ENCODE peak calls at places on chromosomes 12 and 14, in five cellular contexts. M is choroid plexus epithelial cell, G is tibial nerve, A is thyroid gland, Z is transverse colon. W is an unnamed sample.

GRCh38 chr12:94228488-94228907 is 80.1 kb downstream of the PLXNC1 start:
- DNase-seq in M (no peak), G (no peak), A (no peak), Z (no peak), W (no peak)

GRCh38 chr12:29581641-29582040 is 84.2 kb upstream of the OVCH1 start:
- DNase-seq in M (peak), G (no peak), A (no peak), Z (no peak), W (no peak)

GRCh38 chr12:58034311-58034710 is 92.9 kb downstream of the ATP23 start:
- DNase-seq in M (peak), G (no peak), A (no peak), Z (no peak), W (no peak)

GRCh38 chr12:40734283-40734682 is 42.0 kb downstream of the CNTN1 start:
- DNase-seq in M (no peak), G (no peak), A (no peak), Z (no peak), W (no peak)

GRCh38 chr12:93616584-93617101 is 44.2 kb downstream of the SOCS2 start:
- DNase-seq in M (peak), G (no peak), A (no peak), Z (no peak), W (no peak)

GRCh38 chr12:79934309-79935020 is 432 bp downstream of the PPP1R12A start:
- DNase-seq in M (peak), G (peak), A (peak), Z (no peak), W (no peak)

GRCh38 chr14:76784266-76784874 is 23.1 kb downstream of the VASH1 start:
- DNase-seq in M (no peak), G (no peak), A (no peak), Z (no peak), W (no peak)

GRCh38 chr14:71163842-71164500 is 256.7 kb downstream of the PCNX1 start:
- DNase-seq in M (no peak), G (no peak), A (no peak), Z (no peak), W (no peak)

GRCh38 chr14:101947577-101947903 is 16.8 kb upstream of the DYNC1H1 start:
- DNase-seq in M (no peak), G (no peak), A (no peak), Z (no peak), W (no peak)

GRCh38 chr14:32564591-32564990 is 235.5 kb downstream of the AKAP6 start:
- DNase-seq in M (peak), G (peak), A (no peak), Z (no peak), W (no peak)

GRCh38 chr14:103105580-103106168 is 11.1 kb downstream of the EXOC3L4 start:
- DNase-seq in M (no peak), G (no peak), A (no peak), Z (peak), W (no peak)

GRCh38 chr14:23121401-23121800 is 2.3 kb upstream of the CEBPE start:
- DNase-seq in M (peak), G (no peak), A (no peak), Z (peak), W (no peak)

GRCh38 chr14:68140801-68141200 is 321.2 kb downstream of the RAD51B start:
- DNase-seq in M (no peak), G (no peak), A (no peak), Z (no peak), W (no peak)

GRCh38 chr12:57881035-57881973 is 34.8 kb upstream of the CTDSP2 start:
- DNase-seq in M (peak), G (no peak), A (no peak), Z (peak), W (no peak)

GRCh38 chr12:117098361-117099217 is 627 bp downstream of the TESC start:
- DNase-seq in M (no peak), G (no peak), A (peak), Z (peak), W (no peak)

GRCh38 chr12:32198555-32198954 is 91.9 kb downstream of the BICD1 start:
- DNase-seq in M (peak), G (no peak), A (no peak), Z (no peak), W (no peak)

GRCh38 chr12:6536894-6537579 is 2.7 kb downstream of the GAPDH start:
- DNase-seq in M (no peak), G (no peak), A (no peak), Z (no peak), W (no peak)

GRCh38 chr12:67795235-67795634 is 146.7 kb downstream of the DYRK2 start:
- DNase-seq in M (peak), G (no peak), A (no peak), Z (no peak), W (no peak)

GRCh38 chr14:24574206-24574774 is 1.8 kb downstream of the CTSG start:
- DNase-seq in M (no peak), G (no peak), A (no peak), Z (no peak), W (no peak)

GRCh38 chr14:73776194-73776537 is 62.0 kb upstream of the PNMA1 start:
- DNase-seq in M (no peak), G (no peak), A (no peak), Z (no peak), W (no peak)

GRCh38 chr14:85444685-85445084 is 85.3 kb upstream of the FLRT2 start:
- DNase-seq in M (peak), G (no peak), A (peak), Z (no peak), W (no peak)

GRCh38 chr12:31585271-31585670 is 5.7 kb downstream of the DENND5B start:
- DNase-seq in M (peak), G (no peak), A (no peak), Z (no peak), W (no peak)

GRCh38 chr12:118714051-118714460 is 267.3 kb upstream of the SRRM4 start:
- DNase-seq in M (no peak), G (no peak), A (peak), Z (peak), W (no peak)

GRCh38 chr14:54177861-54178591 is 218.8 kb upstream of the CDKN3 start:
- DNase-seq in M (peak), G (no peak), A (no peak), Z (no peak), W (no peak)

GRCh38 chr12:25960176-25960575 is 1.7 kb downstream of the RASSF8 start:
- DNase-seq in M (peak), G (no peak), A (peak), Z (no peak), W (no peak)

GRCh38 chr12:10086387-10086786 is 12.4 kb downstream of the CLEC1A start:
- DNase-seq in M (no peak), G (no peak), A (no peak), Z (no peak), W (no peak)

GRCh38 chr14:55756078-55756477 is 176.1 kb downstream of the KTN1 start:
- DNase-seq in M (no peak), G (no peak), A (no peak), Z (no peak), W (no peak)

GRCh38 chr14:105060751-105061427 is 4.3 kb downstream of the GPR132 start:
- DNase-seq in M (no peak), G (no peak), A (peak), Z (peak), W (no peak)

GRCh38 chr14:84029246-84029645 is 1500.7 kb upstream of the FLRT2 start:
- DNase-seq in M (no peak), G (no peak), A (no peak), Z (no peak), W (no peak)

GRCh38 chr12:49642370-49642802 is 19.0 kb downstream of the PRPF40B start:
- DNase-seq in M (no peak), G (no peak), A (no peak), Z (no peak), W (no peak)

GRCh38 chr12:51388066-51388799 is 3.0 kb downstream of the GALNT6 start:
- DNase-seq in M (peak), G (no peak), A (no peak), Z (no peak), W (no peak)

GRCh38 chr12:72346331-72346944 is 74.3 kb downstream of the TRHDE start:
- DNase-seq in M (peak), G (peak), A (peak), Z (peak), W (no peak)

GRCh38 chr14:73491256-73491976 is 683 bp downstream of the RIOX1 start:
- DNase-seq in M (peak), G (peak), A (peak), Z (peak), W (peak)

GRCh38 chr12:94601972-94602517 is 48.3 kb downstream of the TMCC3 start:
- DNase-seq in M (no peak), G (no peak), A (no peak), Z (no peak), W (no peak)

GRCh38 chr14:68404652-68405183 is 388.1 kb downstream of the ZFP36L1 start:
- DNase-seq in M (no peak), G (no peak), A (peak), Z (no peak), W (no peak)

GRCh38 chr14:77799863-77800730 is at the start of gene ADCK1:
- DNase-seq in M (peak), G (peak), A (peak), Z (peak), W (peak)
- TF ChIP-seq CTCF in M (peak), G (peak), A (peak), Z (peak), W (no peak)

GRCh38 chr12:105933671-105934665 is 204.8 kb downstream of the NUAK1 start:
- DNase-seq in M (peak), G (no peak), A (no peak), Z (peak), W (no peak)
- TF ChIP-seq CTCF in M (no peak), G (no peak), A (no peak), Z (no peak), W (no peak)

GRCh38 chr14:93691042-93691780 is 97.1 kb downstream of the PRIMA1 start:
- DNase-seq in M (no peak), G (no peak), A (no peak), Z (no peak), W (no peak)
- TF ChIP-seq CTCF in M (no peak), G (no peak), A (no peak), Z (no peak), W (no peak)

GRCh38 chr12:77324763-77325468 is 259.5 kb upstream of the E2F7 start:
- DNase-seq in M (peak), G (peak), A (peak), Z (peak), W (peak)
- TF ChIP-seq CTCF in M (peak), G (peak), A (peak), Z (peak), W (peak)

GRCh38 chr12:48447755-48448154 is 24.6 kb upstream of the ANP32D start:
- DNase-seq in M (no peak), G (no peak), A (no peak), Z (no peak), W (no peak)

GRCh38 chr12:48446372-48446771 is 26.0 kb upstream of the ANP32D start:
- DNase-seq in M (peak), G (no peak), A (no peak), Z (no peak), W (peak)

GRCh38 chr12:48441122-48441521 is 31.2 kb upstream of the ANP32D start:
- DNase-seq in M (no peak), G (no peak), A (no peak), Z (no peak), W (no peak)

GRCh38 chr12:48445538-48445937 is 26.8 kb upstream of the ANP32D start:
- DNase-seq in M (no peak), G (no peak), A (no peak), Z (no peak), W (no peak)

GRCh38 chr12:48442191-48442828 is 30.0 kb upstream of the ANP32D start:
- DNase-seq in M (no peak), G (no peak), A (no peak), Z (no peak), W (no peak)
- TF ChIP-seq CTCF in M (no peak), G (no peak), A (no peak), Z (no peak), W (no peak)